ENCODE peak calls at places on chromosome 4, in four cellular contexts. E, Q, R and I are unnamed samples.
A peak's percentile ranks its signal among the peaks of the same experiment; 100 is the strongest.

GRCh38 chr4:162497564-162498167 is 333.9 kb upstream of the FSTL5 start:
- DNase-seq in Q (peak; percentile 10), E (no peak), R (peak; percentile 4), I (no peak)

GRCh38 chr4:162499478-162499877 is 335.7 kb upstream of the FSTL5 start:
- DNase-seq in E (no peak), R (no peak), Q (no peak), I (no peak)

GRCh38 chr4:80423553-80424224 is 88.2 kb downstream of the CFAP299 start:
- DNase-seq in R (no peak), E (no peak), Q (no peak), I (no peak)

GRCh38 chr4:23981328-23981727 is 91.5 kb upstream of the PPARGC1A start:
- DNase-seq in R (no peak), Q (no peak), E (no peak), I (no peak)

GRCh38 chr4:87807402-87807801 is 8.0 kb downstream of the IBSP start:
- DNase-seq in R (no peak), E (no peak), Q (no peak), I (no peak)

GRCh38 chr4:64156253-64156652 is 253.0 kb downstream of the TECRL start:
- DNase-seq in Q (no peak), R (no peak), E (no peak), I (no peak)

GRCh38 chr4:104879367-104879766 is 267.3 kb upstream of the TET2 start:
- DNase-seq in R (no peak), E (no peak), Q (peak; percentile 8), I (no peak)

GRCh38 chr4:7705062-7705461 is 234.6 kb downstream of the AFAP1 start:
- DNase-seq in E (no peak), R (no peak), Q (no peak), I (no peak)

GRCh38 chr4:7347981-7348380 is 86.7 kb downstream of the PSAPL1 start:
- DNase-seq in R (no peak), Q (no peak), E (no peak), I (no peak)

GRCh38 chr4:16752150-16752549 is 146.3 kb downstream of the LDB2 start:
- DNase-seq in R (no peak), Q (no peak), E (no peak), I (no peak)
- TF ChIP-seq POLR2AphosphoS5 in R (no peak), Q (no peak), E (no peak), I (no peak)

GRCh38 chr4:38160487-38161207 is 200.4 kb downstream of the PTTG2 start:
- DNase-seq in Q (peak; percentile 37), E (peak; percentile 69), R (peak; percentile 18), I (peak; percentile 32)
- TF ChIP-seq POLR2A in Q (no peak), E (no peak), R (no peak), I (no peak)

GRCh38 chr4:153788064-153788418 is 842 bp downstream of the SFRP2 start:
- DNase-seq in E (no peak), R (no peak), Q (no peak), I (no peak)
- TF ChIP-seq TAF1 in E (no peak), R (no peak), Q (no peak), I (no peak)

GRCh38 chr4:8745036-8745827 is 126.4 kb downstream of the HMX1 start:
- DNase-seq in R (no peak), E (no peak), Q (no peak), I (no peak)

GRCh38 chr4:8747896-8748575 is 123.6 kb downstream of the HMX1 start:
- DNase-seq in Q (no peak), E (no peak), R (no peak), I (no peak)

GRCh38 chr4:8745828-8746225 is 125.8 kb downstream of the HMX1 start:
- DNase-seq in R (no peak), Q (no peak), E (no peak), I (no peak)

GRCh38 chr4:8746523-8747466 is 124.8 kb downstream of the HMX1 start:
- DNase-seq in R (no peak), Q (no peak), E (no peak), I (no peak)

GRCh38 chr4:8747467-8747841 is 124.2 kb downstream of the HMX1 start:
- DNase-seq in Q (no peak), R (no peak), E (no peak), I (no peak)
- TF ChIP-seq POLR2AphosphoS5 in Q (no peak), R (no peak), E (no peak), I (no peak)

GRCh38 chr4:13483142-13484044 is 747 bp downstream of the RAB28 start:
- DNase-seq in Q (peak; percentile 9), E (no peak), R (peak; percentile 14), I (no peak)
- TF ChIP-seq POLR2A in Q (no peak), E (no peak), R (no peak), I (no peak)

DNA sequence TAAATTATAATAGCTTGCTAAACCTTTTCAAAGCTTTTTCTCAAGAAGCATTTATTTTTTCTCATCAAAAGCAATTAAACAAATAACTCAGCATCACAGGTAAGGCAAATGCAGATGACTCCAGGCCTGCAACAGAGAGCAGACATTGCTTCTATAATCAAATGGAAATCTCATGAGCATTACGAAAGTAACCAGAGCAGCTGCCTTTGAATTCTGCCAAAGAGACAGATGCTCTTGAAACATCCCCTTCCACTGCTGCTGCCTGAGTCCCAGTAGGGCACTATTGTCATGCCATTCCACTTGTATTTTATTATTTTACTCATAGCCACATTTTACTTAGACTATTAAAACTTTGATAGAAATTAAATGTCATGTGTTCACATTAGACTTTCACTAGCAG is 620.7 kb upstream of the GNPDA2 start:
- DNase-seq in Q (no peak), R (no peak), E (no peak), I (no peak)
- TF ChIP-seq TAF1 in Q (no peak), R (no peak), E (no peak), I (no peak)

GRCh38 chr4:984336-985054 is 2.3 kb upstream of the IDUA start:
- DNase-seq in Q (no peak), E (no peak), R (no peak), I (no peak)

GRCh38 chr4:982814-983213 is 4.0 kb upstream of the IDUA start:
- DNase-seq in E (no peak), Q (no peak), R (no peak), I (no peak)

GRCh38 chr4:986949-987688 is at the start of gene IDUA:
- DNase-seq in R (peak; percentile 89), E (no peak), Q (peak; percentile 91), I (peak; percentile 81)

GRCh38 chr4:986428-986948 is 356 bp upstream of the IDUA start:
- DNase-seq in Q (no peak), E (no peak), R (no peak), I (no peak)

DNA sequence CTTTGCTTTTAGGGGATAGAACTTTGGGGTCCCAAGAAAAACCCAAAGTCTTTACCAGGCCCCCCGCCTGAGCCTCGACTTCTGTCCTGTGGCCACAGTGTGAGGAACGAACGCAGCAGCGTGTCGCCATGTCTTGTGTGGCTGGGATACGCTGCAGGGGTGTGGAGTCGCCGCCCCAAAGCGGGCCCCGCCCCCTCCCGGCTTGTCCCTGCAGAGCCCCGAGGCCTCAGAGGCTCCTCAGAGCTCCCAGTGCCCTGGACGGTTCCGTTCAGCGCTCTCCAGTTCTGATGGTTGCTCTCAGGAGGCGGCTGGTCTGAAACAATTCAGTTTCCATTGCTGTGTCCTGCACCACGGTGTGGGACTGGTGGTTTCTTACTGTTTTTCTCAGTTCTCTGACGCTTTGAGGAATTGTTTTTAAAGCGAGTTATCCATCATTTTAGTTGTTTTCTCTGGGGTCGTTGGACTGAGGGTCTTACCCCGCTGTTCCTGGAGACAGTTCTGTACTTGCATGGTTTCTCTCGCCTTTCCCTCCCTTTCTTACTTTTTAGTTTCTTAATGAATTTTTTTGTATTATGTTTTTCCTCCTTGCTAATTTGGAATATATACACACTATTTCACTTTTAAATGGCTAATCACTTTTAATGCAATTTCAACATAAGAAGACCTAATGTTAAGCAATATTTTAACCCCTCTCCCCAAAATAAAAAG is 1.6 kb upstream of the IDUA start:
- DNase-seq in R (peak; percentile 81), E (no peak), Q (no peak), I (no peak)
- TF ChIP-seq POLR2AphosphoS5 in R (peak; percentile 63), E (no peak), Q (no peak), I (no peak)

DNA sequence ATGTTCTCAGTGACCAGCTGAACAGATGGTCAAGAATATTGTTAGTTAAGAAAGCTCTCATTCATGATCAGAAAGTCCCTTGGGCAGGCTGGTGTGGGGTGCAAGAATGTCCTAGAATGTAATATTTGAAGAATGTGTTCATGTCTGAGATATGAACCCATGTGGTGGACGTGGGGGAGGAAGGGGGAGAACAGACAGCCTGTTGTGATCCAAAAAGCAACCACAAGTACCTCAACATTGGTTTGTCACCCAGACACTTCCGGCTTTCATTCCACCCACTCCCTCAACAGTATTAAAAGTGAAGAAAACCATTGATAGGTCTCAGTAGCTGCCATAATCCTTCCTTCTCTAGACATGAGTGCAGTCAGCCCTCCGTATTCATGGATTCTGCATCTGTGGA is 82.2 kb downstream of the MAML3 start:
- DNase-seq in Q (peak; percentile 35), E (peak; percentile 35), R (no peak), I (no peak)
- TF ChIP-seq POLR2A in Q (no peak), E (no peak), R (no peak), I (no peak)